ENCODE peak calls at places on chromosomes 13 and 19, in nine cellular contexts. X, M, L, R, G, V, D, C and J are unnamed samples.

GRCh38 chr13:112711528-112712265 is 21.9 kb downstream of the ATP11A start:
- DNase-seq in C (peak), R (no peak), M (peak), D (peak), X (peak), V (peak), G (no peak), L (peak), J (peak)

GRCh38 chr13:112062047-112062618 is 4.8 kb upstream of the SOX1 start:
- DNase-seq in V (no peak), R (no peak), C (no peak), M (no peak), G (no peak), X (no peak), L (no peak), D (no peak), J (no peak)

GRCh38 chr19:34436716-34437115 is 8.5 kb downstream of the UBA2 start:
- DNase-seq in R (no peak), V (no peak), L (no peak), D (no peak), C (no peak), X (no peak), G (no peak), M (no peak), J (no peak)

GRCh38 chr13:98976338-98976737 is 1.5 kb downstream of the DOCK9 start:
- DNase-seq in C (no peak), X (no peak), L (no peak), V (no peak), M (no peak), D (no peak), G (no peak), R (no peak), J (no peak)

GRCh38 chr13:80399340-80400163 is 58.6 kb upstream of the SPRY2 start:
- DNase-seq in L (no peak), C (no peak), M (no peak), G (no peak), V (no peak), D (peak), R (no peak), X (no peak), J (no peak)

GRCh38 chr13:106597759-106598395 is 29.9 kb upstream of the ARGLU1 start:
- DNase-seq in C (no peak), G (no peak), D (no peak), L (no peak), V (no peak), R (no peak), X (no peak), M (no peak), J (no peak)

GRCh38 chr13:67200183-67200582 is 30.0 kb downstream of the PCDH9 start:
- DNase-seq in R (no peak), L (no peak), M (no peak), V (no peak), X (no peak), D (no peak), G (no peak), C (no peak), J (no peak)

GRCh38 chr13:82933986-82934385 is 948.3 kb downstream of the SLITRK1 start:
- DNase-seq in G (no peak), D (no peak), X (no peak), R (no peak), C (no peak), V (no peak), L (peak), M (no peak), J (no peak)

GRCh38 chr19:50258918-50259372 is 55.5 kb downstream of the MYH14 start:
- DNase-seq in G (no peak), D (no peak), X (no peak), M (no peak), C (no peak), L (no peak), V (no peak), R (no peak), J (no peak)

GRCh38 chr19:5977222-5977784 is 637 bp downstream of the RANBP3 start:
- DNase-seq in L (no peak), D (no peak), C (no peak), X (no peak), R (no peak), M (no peak), V (no peak), G (no peak), J (no peak)

GRCh38 chr19:7170983-7171382 is 101.5 kb downstream of the ZNF557 start:
- DNase-seq in G (no peak), D (no peak), M (no peak), R (no peak), V (no peak), X (no peak), C (no peak), L (no peak), J (no peak)